ENCODE peak calls at places on chromosomes 12 and 14, in eight cellular contexts. One of them, this sample, is unnamed.

GRCh38 chr12:50087995-50088394 is 2.9 kb downstream of the SMARCD1 start:
- DNase-seq in A549: no peak
- DNase-seq in prostate gland: no peak
- DNase-seq in NB4: no peak
- DNase-seq in testis: no peak
- DNase-seq in heart left ventricle: no peak
- DNase-seq in stomach: no peak
- DNase-seq in ovary: no peak
- DNase-seq in this sample: no peak

GRCh38 chr14:104603623-104604401 is 760 bp downstream of the TMEM179 start:
- DNase-seq in A549: no peak
- DNase-seq in prostate gland: no peak
- DNase-seq in NB4: no peak
- DNase-seq in testis: no peak
- DNase-seq in heart left ventricle: peak; percentile 56
- DNase-seq in stomach: no peak
- DNase-seq in ovary: no peak
- DNase-seq in this sample: no peak

GRCh38 chr12:101925935-101926334 is 48.6 kb downstream of the DRAM1 start:
- DNase-seq in A549: no peak
- DNase-seq in prostate gland: no peak
- DNase-seq in NB4: peak; percentile 58
- DNase-seq in testis: no peak
- DNase-seq in heart left ventricle: no peak
- DNase-seq in stomach: no peak
- DNase-seq in ovary: no peak
- DNase-seq in this sample: no peak

GRCh38 chr14:90696728-90697127 is 119.5 kb downstream of the TTC7B start:
- DNase-seq in A549: no peak
- DNase-seq in prostate gland: no peak
- DNase-seq in NB4: no peak
- DNase-seq in testis: no peak
- DNase-seq in heart left ventricle: no peak
- DNase-seq in stomach: no peak
- DNase-seq in ovary: no peak
- DNase-seq in this sample: no peak

GRCh38 chr14:44151120-44151519 is 356.0 kb downstream of the FSCB start:
- DNase-seq in A549: no peak
- DNase-seq in prostate gland: no peak
- DNase-seq in NB4: no peak
- DNase-seq in testis: no peak
- DNase-seq in heart left ventricle: no peak
- DNase-seq in stomach: no peak
- DNase-seq in ovary: no peak
- DNase-seq in this sample: no peak

GRCh38 chr12:24743891-24744793 is 204.8 kb downstream of the BCAT1 start:
- DNase-seq in A549: no peak
- DNase-seq in prostate gland: no peak
- DNase-seq in NB4: no peak
- DNase-seq in testis: no peak
- DNase-seq in heart left ventricle: no peak
- DNase-seq in stomach: no peak
- DNase-seq in ovary: no peak
- DNase-seq in this sample: no peak

GRCh38 chr14:96698846-96699543 is 98.2 kb upstream of the VRK1 start:
- DNase-seq in A549: no peak
- DNase-seq in prostate gland: no peak
- DNase-seq in NB4: peak; percentile 15
- DNase-seq in testis: no peak
- DNase-seq in heart left ventricle: no peak
- DNase-seq in stomach: no peak
- DNase-seq in ovary: no peak
- DNase-seq in this sample: no peak

GRCh38 chr14:70714055-70714550 is 72.4 kb downstream of the TTC9 start:
- DNase-seq in A549: peak; percentile 70
- DNase-seq in prostate gland: peak; percentile 46
- DNase-seq in NB4: peak; percentile 62
- DNase-seq in testis: peak; percentile 68
- DNase-seq in heart left ventricle: no peak
- DNase-seq in stomach: peak; percentile 47
- DNase-seq in ovary: no peak
- DNase-seq in this sample: peak; percentile 66

GRCh38 chr14:40074169-40074568 is 641.9 kb upstream of the FBXO33 start:
- DNase-seq in A549: no peak
- DNase-seq in prostate gland: no peak
- DNase-seq in NB4: no peak
- DNase-seq in testis: no peak
- DNase-seq in heart left ventricle: peak; percentile 2
- DNase-seq in stomach: no peak
- DNase-seq in ovary: no peak
- DNase-seq in this sample: no peak

GRCh38 chr14:22685467-22685866 is 41.3 kb upstream of the OR6J1 start:
- DNase-seq in A549: no peak
- DNase-seq in prostate gland: no peak
- DNase-seq in NB4: no peak
- DNase-seq in testis: no peak
- DNase-seq in heart left ventricle: no peak
- DNase-seq in stomach: no peak
- DNase-seq in ovary: no peak
- DNase-seq in this sample: no peak

GRCh38 chr14:104547998-104548700 is 31.4 kb upstream of the C14orf180 start:
- DNase-seq in A549: no peak
- DNase-seq in prostate gland: no peak
- DNase-seq in NB4: no peak
- DNase-seq in testis: no peak
- DNase-seq in heart left ventricle: no peak
- DNase-seq in stomach: no peak
- DNase-seq in ovary: no peak
- DNase-seq in this sample: peak; percentile 37

GRCh38 chr12:117501470-117501869 is 140.0 kb upstream of the NOS1 start:
- DNase-seq in A549: no peak
- DNase-seq in prostate gland: no peak
- DNase-seq in NB4: peak; percentile 19
- DNase-seq in testis: no peak
- DNase-seq in heart left ventricle: no peak
- DNase-seq in stomach: peak; percentile 84
- DNase-seq in ovary: no peak
- DNase-seq in this sample: peak; percentile 68

GRCh38 chr12:127284870-127285431 is 982.0 kb upstream of the TMEM132C start:
- DNase-seq in A549: no peak
- DNase-seq in prostate gland: no peak
- DNase-seq in NB4: no peak
- DNase-seq in testis: no peak
- DNase-seq in heart left ventricle: no peak
- DNase-seq in stomach: no peak
- DNase-seq in ovary: no peak
- DNase-seq in this sample: no peak

GRCh38 chr12:105916698-105917059 is 222.1 kb downstream of the NUAK1 start:
- DNase-seq in A549: no peak
- DNase-seq in prostate gland: no peak
- DNase-seq in NB4: no peak
- DNase-seq in testis: no peak
- DNase-seq in heart left ventricle: no peak
- DNase-seq in stomach: no peak
- DNase-seq in ovary: no peak
- DNase-seq in this sample: no peak

GRCh38 chr14:33676135-33676566 is 274.7 kb downstream of the EGLN3 start:
- DNase-seq in A549: peak; percentile 37
- DNase-seq in prostate gland: peak; percentile 23
- DNase-seq in NB4: peak; percentile 15
- DNase-seq in testis: peak; percentile 53
- DNase-seq in heart left ventricle: peak; percentile 54
- DNase-seq in stomach: no peak
- DNase-seq in ovary: no peak
- DNase-seq in this sample: peak; percentile 49

GRCh38 chr12:70190252-70191010 is 52.8 kb upstream of the CNOT2 start:
- DNase-seq in A549: no peak
- DNase-seq in prostate gland: no peak
- DNase-seq in NB4: no peak
- DNase-seq in testis: no peak
- DNase-seq in heart left ventricle: no peak
- DNase-seq in stomach: no peak
- DNase-seq in ovary: no peak
- DNase-seq in this sample: no peak

GRCh38 chr12:42238240-42239140 is at the start of gene YAF2:
- DNase-seq in A549: peak; percentile 92
- DNase-seq in prostate gland: peak; percentile 91
- DNase-seq in NB4: peak; percentile 92
- DNase-seq in testis: peak; percentile 94
- DNase-seq in heart left ventricle: peak; percentile 94
- DNase-seq in stomach: peak; percentile 91
- DNase-seq in ovary: peak; percentile 85
- DNase-seq in this sample: peak; percentile 95
- TF ChIP-seq POLR2A in A549: peak; percentile 44
- TF ChIP-seq POLR2A in prostate gland: no peak
- TF ChIP-seq POLR2A in NB4: peak; percentile 7
- TF ChIP-seq POLR2A in testis: no peak
- TF ChIP-seq POLR2A in heart left ventricle: peak; percentile 22
- TF ChIP-seq POLR2A in stomach: no peak
- TF ChIP-seq POLR2A in ovary: peak; percentile 19
- TF ChIP-seq POLR2A in this sample: no peak

GRCh38 chr12:93990832-93991748 is 157.3 kb upstream of the PLXNC1 start:
- DNase-seq in A549: peak; percentile 48
- DNase-seq in prostate gland: no peak
- DNase-seq in NB4: peak; percentile 18
- DNase-seq in testis: peak; percentile 59
- DNase-seq in heart left ventricle: no peak
- DNase-seq in stomach: no peak
- DNase-seq in ovary: no peak
- DNase-seq in this sample: peak; percentile 50
- TF ChIP-seq CTCF in A549: no peak
- TF ChIP-seq CTCF in prostate gland: peak; percentile 39
- TF ChIP-seq CTCF in NB4: no peak
- TF ChIP-seq CTCF in testis: peak; percentile 55
- TF ChIP-seq CTCF in heart left ventricle: peak; percentile 68
- TF ChIP-seq CTCF in stomach: no peak
- TF ChIP-seq CTCF in ovary: no peak
- TF ChIP-seq CTCF in this sample: peak; percentile 51

DNA sequence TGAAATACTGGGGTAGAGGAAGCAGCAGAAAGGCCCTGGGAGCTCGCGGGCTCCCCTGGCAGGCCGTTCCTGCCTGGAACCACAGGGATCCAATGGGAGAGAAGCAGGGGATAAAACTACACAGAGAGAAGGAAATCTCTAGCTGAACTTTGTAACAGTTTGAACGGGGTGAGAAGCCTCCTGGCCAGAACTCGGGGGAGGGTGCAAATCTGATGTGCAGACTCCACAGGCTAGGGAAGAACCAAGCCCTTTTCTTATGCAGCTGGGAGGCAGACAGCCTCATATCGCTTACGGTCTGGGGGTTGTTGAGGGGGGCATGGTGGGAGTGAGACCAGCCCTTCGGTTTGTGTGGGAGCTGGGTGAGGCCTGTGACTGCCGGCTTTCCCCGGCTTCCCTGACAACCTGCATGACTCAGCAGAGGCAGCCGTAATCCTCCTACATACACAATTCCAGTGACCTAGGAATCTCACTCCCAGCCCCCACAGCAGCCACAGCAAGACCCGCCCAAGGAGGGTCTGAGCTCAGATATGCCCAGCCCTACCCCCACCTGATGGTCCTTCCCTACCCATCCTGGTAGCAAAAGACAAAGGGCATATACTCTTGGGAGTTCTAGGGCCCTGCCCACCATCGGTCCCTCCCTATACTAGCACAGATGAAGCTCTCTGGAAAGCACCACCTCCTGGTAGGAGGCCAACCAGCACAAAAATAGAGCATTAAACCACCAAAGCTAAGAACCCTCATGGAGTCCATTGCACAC is 143.0 kb downstream of the TMTC1 start:
- DNase-seq in A549: peak; percentile 35
- DNase-seq in prostate gland: no peak
- DNase-seq in NB4: no peak
- DNase-seq in testis: peak; percentile 83
- DNase-seq in heart left ventricle: peak; percentile 67
- DNase-seq in stomach: no peak
- DNase-seq in ovary: peak; percentile 22
- DNase-seq in this sample: no peak
- TF ChIP-seq POLR2A in A549: no peak
- TF ChIP-seq POLR2A in prostate gland: no peak
- TF ChIP-seq POLR2A in NB4: no peak
- TF ChIP-seq POLR2A in testis: no peak
- TF ChIP-seq POLR2A in heart left ventricle: no peak
- TF ChIP-seq POLR2A in stomach: no peak
- TF ChIP-seq POLR2A in ovary: no peak
- TF ChIP-seq POLR2A in this sample: no peak

GRCh38 chr12:27192118-27192802 is 51.8 kb upstream of the STK38L start:
- DNase-seq in A549: no peak
- DNase-seq in prostate gland: no peak
- DNase-seq in NB4: no peak
- DNase-seq in testis: no peak
- DNase-seq in heart left ventricle: no peak
- DNase-seq in stomach: no peak
- DNase-seq in ovary: no peak
- DNase-seq in this sample: no peak

GRCh38 chr12:27193106-27193505 is 51.0 kb upstream of the STK38L start:
- DNase-seq in A549: no peak
- DNase-seq in prostate gland: no peak
- DNase-seq in NB4: peak; percentile 32
- DNase-seq in testis: no peak
- DNase-seq in heart left ventricle: no peak
- DNase-seq in stomach: no peak
- DNase-seq in ovary: no peak
- DNase-seq in this sample: no peak

GRCh38 chr12:27191531-27191930 is 52.6 kb upstream of the STK38L start:
- DNase-seq in A549: no peak
- DNase-seq in prostate gland: no peak
- DNase-seq in NB4: no peak
- DNase-seq in testis: no peak
- DNase-seq in heart left ventricle: no peak
- DNase-seq in stomach: no peak
- DNase-seq in ovary: no peak
- DNase-seq in this sample: no peak

GRCh38 chr12:27194644-27195043 is 49.4 kb upstream of the STK38L start:
- DNase-seq in A549: no peak
- DNase-seq in prostate gland: no peak
- DNase-seq in NB4: no peak
- DNase-seq in testis: no peak
- DNase-seq in heart left ventricle: no peak
- DNase-seq in stomach: no peak
- DNase-seq in ovary: no peak
- DNase-seq in this sample: no peak

DNA sequence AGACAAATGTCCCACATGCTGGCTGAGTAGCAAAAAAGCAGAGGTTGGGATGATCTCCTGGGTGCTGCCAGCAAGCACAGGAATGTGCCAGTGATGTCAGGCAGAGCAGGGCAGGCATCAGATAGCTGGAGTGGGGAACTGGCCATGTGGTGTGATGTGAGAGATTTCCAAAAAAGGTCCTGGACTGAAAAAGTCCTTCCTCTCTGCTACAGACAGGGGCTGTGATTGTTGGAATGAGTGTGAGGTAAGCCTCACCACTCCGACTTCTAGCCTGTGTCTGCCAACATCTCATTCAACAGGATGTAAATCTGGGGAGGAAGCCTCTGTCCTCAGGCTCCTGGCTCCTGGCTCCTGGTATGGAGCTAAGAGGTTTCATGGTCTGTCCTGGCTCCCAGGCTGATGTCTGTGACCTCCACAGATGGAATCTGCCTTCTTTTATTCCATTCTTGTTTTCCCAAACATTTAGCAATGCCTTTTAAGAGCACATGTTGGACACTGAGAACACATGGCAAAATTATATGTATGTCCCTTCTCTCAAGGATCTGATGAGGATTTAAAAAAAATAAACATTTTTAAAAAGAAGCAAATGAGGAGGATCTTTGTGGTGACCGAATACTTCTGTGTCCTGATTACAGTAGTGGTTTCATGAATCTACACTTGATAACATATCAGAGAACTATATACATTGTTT is 50.1 kb upstream of the STK38L start:
- DNase-seq in A549: peak; percentile 37
- DNase-seq in prostate gland: peak; percentile 16
- DNase-seq in NB4: no peak
- DNase-seq in testis: no peak
- DNase-seq in heart left ventricle: peak; percentile 57
- DNase-seq in stomach: no peak
- DNase-seq in ovary: no peak
- DNase-seq in this sample: no peak
- TF ChIP-seq CTCF in A549: no peak
- TF ChIP-seq CTCF in prostate gland: peak; percentile 9
- TF ChIP-seq CTCF in NB4: no peak
- TF ChIP-seq CTCF in testis: no peak
- TF ChIP-seq CTCF in heart left ventricle: peak; percentile 22
- TF ChIP-seq CTCF in stomach: no peak
- TF ChIP-seq CTCF in ovary: no peak
- TF ChIP-seq CTCF in this sample: no peak